ENCODE peak calls at places on chromosomes 12 and 14, in nine cellular contexts. One of them, this sample, is unnamed.

GRCh38 chr12:63068857-63069442 is 82.1 kb downstream of the AVPR1A start:
- DNase-seq in natural killer cell: no peak
- DNase-seq in stimulated activated effector memory CD8-positive, alpha-beta T cell treated with anti-CD3 and anti-CD28 coated beads, Interleukin-12 subunit alpha, Interleukin-12 subunit beta, amount 100 ng/mL, for 72 hours: no peak
- DNase-seq in head of caudate nucleus: no peak
- DNase-seq in T-helper 2 cell treated with Interferon-gamma antibody and Interleukin-4, amounts not matched to agents 5 μg/mL and 100 μg/mL, for 36 hours: no peak
- DNase-seq in fibroblast of the aortic adventitia: peak
- DNase-seq in neural crest cell: peak
- DNase-seq in OCI-LY7: peak
- DNase-seq in AML-193: peak
- DNase-seq in this sample: no peak

GRCh38 chr14:22266141-22266442 is 322.9 kb downstream of the DAD1 start:
- DNase-seq in natural killer cell: no peak
- DNase-seq in stimulated activated effector memory CD8-positive, alpha-beta T cell treated with anti-CD3 and anti-CD28 coated beads, Interleukin-12 subunit alpha, Interleukin-12 subunit beta, amount 100 ng/mL, for 72 hours: no peak
- DNase-seq in head of caudate nucleus: no peak
- DNase-seq in T-helper 2 cell treated with Interferon-gamma antibody and Interleukin-4, amounts not matched to agents 5 μg/mL and 100 μg/mL, for 36 hours: no peak
- DNase-seq in fibroblast of the aortic adventitia: no peak
- DNase-seq in neural crest cell: no peak
- DNase-seq in OCI-LY7: no peak
- DNase-seq in AML-193: no peak
- DNase-seq in this sample: no peak

GRCh38 chr12:46930101-46930500 is 104.3 kb upstream of the SLC38A4 start:
- DNase-seq in natural killer cell: no peak
- DNase-seq in stimulated activated effector memory CD8-positive, alpha-beta T cell treated with anti-CD3 and anti-CD28 coated beads, Interleukin-12 subunit alpha, Interleukin-12 subunit beta, amount 100 ng/mL, for 72 hours: no peak
- DNase-seq in head of caudate nucleus: no peak
- DNase-seq in T-helper 2 cell treated with Interferon-gamma antibody and Interleukin-4, amounts not matched to agents 5 μg/mL and 100 μg/mL, for 36 hours: no peak
- DNase-seq in fibroblast of the aortic adventitia: no peak
- DNase-seq in neural crest cell: no peak
- DNase-seq in OCI-LY7: no peak
- DNase-seq in AML-193: no peak
- DNase-seq in this sample: no peak

GRCh38 chr12:116919706-116920485 is 9.1 kb downstream of the FBXW8 start:
- DNase-seq in natural killer cell: no peak
- DNase-seq in stimulated activated effector memory CD8-positive, alpha-beta T cell treated with anti-CD3 and anti-CD28 coated beads, Interleukin-12 subunit alpha, Interleukin-12 subunit beta, amount 100 ng/mL, for 72 hours: no peak
- DNase-seq in head of caudate nucleus: no peak
- DNase-seq in T-helper 2 cell treated with Interferon-gamma antibody and Interleukin-4, amounts not matched to agents 5 μg/mL and 100 μg/mL, for 36 hours: no peak
- DNase-seq in fibroblast of the aortic adventitia: no peak
- DNase-seq in neural crest cell: no peak
- DNase-seq in OCI-LY7: no peak
- DNase-seq in AML-193: no peak
- DNase-seq in this sample: no peak

GRCh38 chr12:82964446-82964845 is 277.7 kb downstream of the TMTC2 start:
- DNase-seq in natural killer cell: no peak
- DNase-seq in stimulated activated effector memory CD8-positive, alpha-beta T cell treated with anti-CD3 and anti-CD28 coated beads, Interleukin-12 subunit alpha, Interleukin-12 subunit beta, amount 100 ng/mL, for 72 hours: no peak
- DNase-seq in head of caudate nucleus: no peak
- DNase-seq in T-helper 2 cell treated with Interferon-gamma antibody and Interleukin-4, amounts not matched to agents 5 μg/mL and 100 μg/mL, for 36 hours: no peak
- DNase-seq in fibroblast of the aortic adventitia: no peak
- DNase-seq in neural crest cell: no peak
- DNase-seq in OCI-LY7: no peak
- DNase-seq in AML-193: no peak
- DNase-seq in this sample: no peak

GRCh38 chr12:40063424-40063823 is 42.5 kb downstream of the SLC2A13 start:
- DNase-seq in natural killer cell: no peak
- DNase-seq in stimulated activated effector memory CD8-positive, alpha-beta T cell treated with anti-CD3 and anti-CD28 coated beads, Interleukin-12 subunit alpha, Interleukin-12 subunit beta, amount 100 ng/mL, for 72 hours: no peak
- DNase-seq in head of caudate nucleus: peak
- DNase-seq in T-helper 2 cell treated with Interferon-gamma antibody and Interleukin-4, amounts not matched to agents 5 μg/mL and 100 μg/mL, for 36 hours: no peak
- DNase-seq in fibroblast of the aortic adventitia: peak
- DNase-seq in neural crest cell: no peak
- DNase-seq in OCI-LY7: no peak
- DNase-seq in AML-193: no peak
- DNase-seq in this sample: no peak

GRCh38 chr12:40828593-40828990 is 136.4 kb downstream of the CNTN1 start:
- DNase-seq in natural killer cell: no peak
- DNase-seq in stimulated activated effector memory CD8-positive, alpha-beta T cell treated with anti-CD3 and anti-CD28 coated beads, Interleukin-12 subunit alpha, Interleukin-12 subunit beta, amount 100 ng/mL, for 72 hours: no peak
- DNase-seq in head of caudate nucleus: no peak
- DNase-seq in T-helper 2 cell treated with Interferon-gamma antibody and Interleukin-4, amounts not matched to agents 5 μg/mL and 100 μg/mL, for 36 hours: no peak
- DNase-seq in fibroblast of the aortic adventitia: no peak
- DNase-seq in neural crest cell: no peak
- DNase-seq in OCI-LY7: no peak
- DNase-seq in AML-193: no peak
- DNase-seq in this sample: no peak

GRCh38 chr14:29663281-29663801 is 264.3 kb downstream of the PRKD1 start:
- DNase-seq in natural killer cell: no peak
- DNase-seq in stimulated activated effector memory CD8-positive, alpha-beta T cell treated with anti-CD3 and anti-CD28 coated beads, Interleukin-12 subunit alpha, Interleukin-12 subunit beta, amount 100 ng/mL, for 72 hours: no peak
- DNase-seq in head of caudate nucleus: no peak
- DNase-seq in T-helper 2 cell treated with Interferon-gamma antibody and Interleukin-4, amounts not matched to agents 5 μg/mL and 100 μg/mL, for 36 hours: no peak
- DNase-seq in fibroblast of the aortic adventitia: peak
- DNase-seq in neural crest cell: no peak
- DNase-seq in OCI-LY7: no peak
- DNase-seq in AML-193: no peak
- DNase-seq in this sample: no peak